ENCODE peak calls at places on chromosomes 5 and 9, in seven cellular contexts. X is HepG2, S is K562, F is HCT116, W is SK-N-SH, B is H1, P is GM12878. D is an unnamed sample. For H3K4me1, the result is how much of the 10 kb centered on the place peaks cover.

GRCh38 chr5:59115345-59115744 is 532.5 kb downstream of the RAB3C start:
- DNase-seq in X (no peak), S (no peak), F (no peak), W (no peak), B (no peak), P (no peak), D (no peak)

GRCh38 chr5:77006124-77006523 is 24.1 kb upstream of the AGGF1 start:
- DNase-seq in X (no peak), S (no peak), F (no peak), W (no peak), B (no peak), P (no peak), D (no peak)

GRCh38 chr9:122218885-122219855 is 9.6 kb downstream of the LHX6 start:
- DNase-seq in X (no peak), S (no peak), F (no peak), W (peak), B (peak), P (no peak), D (no peak)

GRCh38 chr5:10556893-10557746 is 6.8 kb upstream of the ANKRD33B start:
- DNase-seq in X (no peak), S (no peak), F (no peak), W (no peak), B (no peak), P (no peak), D (no peak)

GRCh38 chr9:137138058-137138697 is 776 bp upstream of the GRIN1 start:
- DNase-seq in X (no peak), S (peak), F (no peak), W (peak), B (peak), P (no peak), D (no peak)

GRCh38 chr9:94056442-94056974 is 27.8 kb upstream of the PTPDC1 start:
- DNase-seq in X (no peak), S (no peak), F (no peak), W (no peak), B (no peak), P (no peak), D (no peak)

GRCh38 chr9:123640792-123641222 is 284.8 kb downstream of the CRB2 start:
- DNase-seq in X (no peak), S (no peak), F (no peak), W (no peak), B (no peak), P (peak), D (no peak)

GRCh38 chr9:75086443-75087278 is 1.3 kb downstream of the NMRK1 start:
- DNase-seq in X (peak), S (no peak), F (no peak), W (no peak), B (no peak), P (no peak), D (no peak)

GRCh38 chr5:92758552-92758951 is 822.5 kb downstream of the NR2F1-AS1 start:
- DNase-seq in X (no peak), S (no peak), F (no peak), W (no peak), B (no peak), P (no peak), D (no peak)

GRCh38 chr9:87270241-87271234 is 227.1 kb upstream of the DAPK1 start:
- DNase-seq in X (no peak), S (no peak), F (no peak), W (peak), B (no peak), P (no peak), D (no peak)

GRCh38 chr9:135804588-135805421 is 102.5 kb downstream of the CAMSAP1 start:
- DNase-seq in X (peak), S (peak), F (no peak), W (peak), B (peak), P (no peak), D (no peak)

GRCh38 chr5:159667286-159667685 is 249.0 kb upstream of the ADRA1B start:
- DNase-seq in X (no peak), S (no peak), F (no peak), W (no peak), B (no peak), P (no peak), D (no peak)

GRCh38 chr5:42993516-42994284 is 46.4 kb downstream of the ANXA2R start:
- DNase-seq in X (no peak), S (no peak), F (no peak), W (no peak), B (no peak), P (no peak), D (no peak)

GRCh38 chr5:135491552-135492318 is 39.6 kb upstream of the TIFAB start:
- DNase-seq in X (peak), S (peak), F (no peak), W (peak), B (peak), P (no peak), D (no peak)

GRCh38 chr9:31601666-31602065 is 782.8 kb upstream of the ACO1 start:
- DNase-seq in X (no peak), S (no peak), F (no peak), W (no peak), B (no peak), P (no peak), D (no peak)

GRCh38 chr9:98235126-98235525 is 20.3 kb downstream of the TBC1D2 start:
- DNase-seq in X (no peak), S (no peak), F (no peak), W (no peak), B (no peak), P (no peak), D (no peak)

GRCh38 chr9:130837002-130837511 is 2.0 kb downstream of the ABL1 start:
- DNase-seq in X (peak), S (peak), F (no peak), W (peak), B (no peak), P (no peak), D (no peak)

GRCh38 chr5:133274597-133274935 is 222.8 kb downstream of the HSPA4 start:
- DNase-seq in X (peak), S (no peak), F (no peak), W (no peak), B (no peak), P (no peak), D (no peak)

GRCh38 chr5:124871299-124871698 is 124.9 kb upstream of the ZNF608 start:
- DNase-seq in X (no peak), S (no peak), F (no peak), W (no peak), B (no peak), P (no peak), D (no peak)

GRCh38 chr5:173689713-173690360 is 73.4 kb upstream of the BOD1 start:
- DNase-seq in X (peak), S (no peak), F (no peak), W (peak), B (no peak), P (no peak), D (no peak)

GRCh38 chr9:6758418-6759113 is 793 bp downstream of the KDM4C start:
- DNase-seq in X (peak), S (no peak), F (peak), W (peak), B (peak), P (no peak), D (no peak)

GRCh38 chr5:32123889-32124676 is 50.0 kb downstream of the GOLPH3 start:
- DNase-seq in X (no peak), S (no peak), F (no peak), W (no peak), B (no peak), P (no peak), D (no peak)

GRCh38 chr5:81359108-81359507 is 34.8 kb downstream of the ACOT12 start:
- DNase-seq in X (no peak), S (no peak), F (no peak), W (no peak), B (peak), P (no peak), D (no peak)

GRCh38 chr5:175887463-175887862 is 16.1 kb downstream of the CPLX2 start:
- DNase-seq in X (no peak), S (no peak), F (no peak), W (peak), B (no peak), P (no peak), D (no peak)

GRCh38 chr5:122099060-122099790 is 21.2 kb upstream of the LOX start:
- DNase-seq in X (no peak), S (no peak), F (peak), W (no peak), B (no peak), P (no peak), D (peak)

GRCh38 chr9:136075134-136075841 is 19.8 kb downstream of the NACC2 start:
- DNase-seq in X (no peak), S (no peak), F (no peak), W (peak), B (peak), P (no peak), D (no peak)

GRCh38 chr5:73447234-73448071 is 1.1 kb downstream of the FOXD1 start:
- DNase-seq in X (no peak), S (peak), F (no peak), W (peak), B (peak), P (no peak), D (no peak)

GRCh38 chr5:83567741-83568530 is 96.4 kb downstream of the VCAN start:
- DNase-seq in X (peak), S (no peak), F (no peak), W (no peak), B (no peak), P (no peak), D (no peak)

GRCh38 chr5:132492386-132492785 is 1.8 kb upstream of the IRF1 start:
- DNase-seq in X (no peak), S (no peak), F (no peak), W (no peak), B (no peak), P (no peak), D (no peak)

GRCh38 chr9:113309204-113309813 is 6.1 kb upstream of the RNF183 start:
- DNase-seq in X (peak), S (peak), F (peak), W (peak), B (no peak), P (no peak), D (no peak)

GRCh38 chr5:84113246-84114118 is 271.2 kb downstream of the EDIL3 start:
- DNase-seq in X (no peak), S (no peak), F (peak), W (no peak), B (peak), P (no peak), D (no peak)

GRCh38 chr5:143399616-143400540 is 3.6 kb downstream of the NR3C1 start:
- DNase-seq in X (no peak), S (no peak), F (no peak), W (no peak), B (no peak), P (no peak), D (no peak)
- H3K4me1 ChIP-seq in X (half or more), S (under half), F (under half), W (under half), B (under half), P (under half), D (under half)

GRCh38 chr5:163342301-163342700 is 95.1 kb upstream of the CCNG1 start:
- DNase-seq in X (no peak), S (no peak), F (no peak), W (no peak), B (no peak), P (no peak), D (no peak)

GRCh38 chr5:163350083-163350482 is 87.3 kb upstream of the CCNG1 start:
- DNase-seq in X (no peak), S (no peak), F (no peak), W (peak), B (no peak), P (no peak), D (no peak)

GRCh38 chr5:163352531-163352930 is 84.9 kb upstream of the CCNG1 start:
- DNase-seq in X (no peak), S (no peak), F (no peak), W (no peak), B (no peak), P (no peak), D (no peak)

GRCh38 chr5:163347671-163348070 is 89.7 kb upstream of the CCNG1 start:
- DNase-seq in X (peak), S (peak), F (peak), W (peak), B (peak), P (peak), D (peak)
- TF ChIP-seq SIN3A in X (no peak), S (no peak), F (no peak), W (no peak), B (no peak), P (no peak), D (no peak)

GRCh38 chr5:56827923-56828322 is 12.6 kb downstream of the MAP3K1 start:
- DNase-seq in X (no peak), S (no peak), F (no peak), W (no peak), B (no peak), P (no peak), D (no peak)

GRCh38 chr5:56824019-56824418 is 8.7 kb downstream of the MAP3K1 start:
- DNase-seq in X (no peak), S (no peak), F (no peak), W (no peak), B (no peak), P (no peak), D (no peak)

GRCh38 chr5:56822961-56823360 is 7.6 kb downstream of the MAP3K1 start:
- DNase-seq in X (no peak), S (no peak), F (no peak), W (peak), B (no peak), P (no peak), D (no peak)

GRCh38 chr5:56827043-56827442 is 11.7 kb downstream of the MAP3K1 start:
- DNase-seq in X (peak), S (no peak), F (no peak), W (no peak), B (no peak), P (no peak), D (no peak)

DNA sequence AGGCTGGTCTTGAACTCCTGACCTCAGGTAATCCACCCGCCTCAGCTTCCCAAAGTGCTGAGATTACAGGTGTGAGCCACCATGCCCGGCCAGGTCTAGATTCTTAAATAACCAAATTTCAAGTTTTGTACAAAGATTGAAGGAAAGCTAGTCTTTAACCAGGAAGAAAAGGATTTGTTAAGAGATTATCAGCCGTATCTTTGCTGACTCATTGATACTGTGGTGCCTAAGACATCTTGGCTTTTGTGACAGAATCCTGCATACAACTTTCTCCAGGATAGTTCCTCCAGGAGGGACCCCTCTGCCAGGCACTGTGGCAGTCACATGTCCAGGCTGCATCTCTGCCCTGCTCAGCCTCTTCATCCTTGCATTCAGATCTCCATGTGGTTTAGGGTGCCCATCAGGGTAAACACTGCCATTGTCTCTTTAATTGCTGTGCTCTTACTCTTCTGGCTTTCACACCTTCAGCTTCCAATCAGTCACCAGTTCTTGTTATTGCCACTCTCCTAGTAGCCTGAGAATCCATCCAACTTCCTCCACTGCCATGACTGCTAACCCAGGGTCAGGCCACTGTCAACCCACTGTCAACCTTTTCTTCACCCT is 10.0 kb downstream of the MAP3K1 start:
- DNase-seq in X (no peak), S (no peak), F (no peak), W (no peak), B (no peak), P (no peak), D (no peak)
- H3K4me1 ChIP-seq in X (half or more), S (under half), F (under half), W (under half), B (under half), P (under half), D (under half)

DNA sequence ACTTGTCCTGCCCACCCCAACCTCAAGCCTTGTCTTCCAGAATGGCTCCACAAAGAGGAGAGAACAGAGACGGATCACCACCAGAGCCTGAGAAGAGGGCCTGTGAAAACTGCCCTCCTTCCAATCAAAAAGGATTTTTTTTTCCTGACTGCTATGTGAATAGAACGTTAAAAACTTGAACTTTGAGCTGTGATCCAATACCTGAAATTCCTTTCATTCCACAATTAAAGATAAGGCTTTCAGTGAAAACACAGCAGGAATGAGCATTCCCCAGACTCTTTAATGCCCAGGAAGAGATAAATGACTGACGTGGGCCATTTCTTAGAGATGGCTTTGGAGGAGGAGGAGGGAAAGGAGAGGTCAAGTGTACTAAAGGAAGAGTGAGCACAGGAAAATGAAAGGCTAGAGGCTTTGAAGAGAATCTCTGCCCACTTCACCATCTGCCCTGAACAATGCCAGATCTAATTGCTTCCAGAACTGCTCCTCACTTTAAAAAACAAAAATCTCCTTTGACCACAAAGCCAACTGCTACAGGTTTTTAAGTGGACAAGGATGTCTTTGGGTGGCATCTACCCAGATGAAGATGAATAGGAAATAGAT is 177.9 kb upstream of the MAP3K1 start:
- DNase-seq in X (peak), S (no peak), F (no peak), W (peak), B (no peak), P (no peak), D (no peak)
- TF ChIP-seq SIN3A in X (no peak), S (no peak), F (no peak), W (no peak), B (no peak), P (no peak), D (no peak)

GRCh38 chr9:134056483-134057310 is 11.1 kb downstream of the BRD3 start:
- DNase-seq in X (no peak), S (no peak), F (no peak), W (peak), B (no peak), P (no peak), D (no peak)
- H3K4me1 ChIP-seq in X (half or more), S (under half), F (under half), W (under half), B (under half), P (under half), D (under half)